ENCODE peak calls at places on chromosome 12, in ten cellular contexts. R, Z, V, S, O, C, X, U, F and N are unnamed samples.

GRCh38 chr12:70664463-70664862 is 27.2 kb upstream of the PTPRB start:
- DNase-seq in R (no peak), Z (no peak), V (no peak), S (no peak), O (no peak), C (no peak), X (peak; percentile 82), U (no peak), F (no peak), N (no peak)

GRCh38 chr12:105983622-105984325 is 155.0 kb downstream of the NUAK1 start:
- DNase-seq in R (no peak), Z (no peak), V (no peak), S (no peak), O (no peak), C (peak; percentile 85), X (peak; percentile 97), U (no peak), F (no peak), N (no peak)

GRCh38 chr12:39905152-39905551 is 200.7 kb downstream of the SLC2A13 start:
- DNase-seq in R (no peak), Z (peak; percentile 37), V (peak; percentile 48), S (no peak), O (no peak), C (no peak), X (peak; percentile 64), U (no peak), F (no peak), N (no peak)

GRCh38 chr12:131604146-131604844 is 106.6 kb upstream of the SFSWAP start:
- DNase-seq in R (no peak), Z (no peak), V (no peak), S (no peak), O (no peak), C (no peak), X (no peak), U (no peak), F (peak; percentile 17), N (peak; percentile 53)

GRCh38 chr12:66903782-66904396 is 225.0 kb upstream of the GRIP1 start:
- DNase-seq in R (no peak), Z (no peak), V (no peak), S (no peak), O (no peak), C (no peak), X (no peak), U (no peak), F (no peak), N (no peak)

GRCh38 chr12:104571328-104571727 is 114.6 kb downstream of the CHST11 start:
- DNase-seq in R (no peak), Z (no peak), V (no peak), S (no peak), O (no peak), C (no peak), X (no peak), U (no peak), F (no peak), N (peak; percentile 32)

GRCh38 chr12:128801879-128802391 is 21.8 kb downstream of the SLC15A4 start:
- DNase-seq in R (no peak), Z (no peak), V (no peak), S (no peak), O (no peak), C (no peak), X (peak; percentile 80), U (no peak), F (no peak), N (no peak)

GRCh38 chr12:46354111-46354798 is 18.3 kb downstream of the SLC38A2 start:
- DNase-seq in R (no peak), Z (no peak), V (no peak), S (no peak), O (no peak), C (no peak), X (no peak), U (no peak), F (no peak), N (no peak)

GRCh38 chr12:50222275-50222783 is 55.2 kb upstream of the CERS5 start:
- DNase-seq in R (no peak), Z (no peak), V (peak; percentile 75), S (peak; percentile 35), O (no peak), C (peak; percentile 87), X (peak; percentile 91), U (no peak), F (no peak), N (peak; percentile 50)

GRCh38 chr12:71312767-71313375 is 126.7 kb upstream of the LGR5 start:
- DNase-seq in R (no peak), Z (no peak), V (no peak), S (no peak), O (no peak), C (no peak), X (peak; percentile 55), U (no peak), F (no peak), N (no peak)

GRCh38 chr12:115354007-115354452 is 670.1 kb upstream of the TBX3 start:
- DNase-seq in R (no peak), Z (peak; percentile 27), V (peak; percentile 17), S (no peak), O (no peak), C (peak; percentile 97), X (peak; percentile 96), U (no peak), F (no peak), N (peak; percentile 15)

DNA sequence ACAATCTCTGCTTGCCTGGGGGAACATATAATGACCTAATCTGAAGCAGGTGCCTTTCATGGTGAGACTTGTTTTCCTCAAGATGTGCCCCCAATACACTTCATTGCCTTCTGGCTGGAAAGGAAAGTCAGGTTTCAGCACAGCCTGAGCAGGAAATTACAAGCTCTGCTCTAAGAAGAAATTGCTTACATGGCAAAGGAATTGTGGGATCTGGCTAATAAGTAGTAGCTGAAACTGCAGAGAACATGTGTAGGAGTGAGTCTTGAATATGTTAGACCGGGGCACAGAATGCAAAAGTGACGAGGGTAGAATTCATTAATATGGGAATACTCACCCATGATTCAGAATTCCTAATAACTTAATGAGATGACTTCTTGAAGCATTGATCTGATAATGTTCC is 6.3 kb upstream of the CFAP54 start:
- DNase-seq in R (no peak), Z (no peak), V (no peak), S (no peak), O (no peak), C (no peak), X (no peak), U (no peak), F (no peak), N (no peak)
- TF ChIP-seq CTCF in R (no peak), Z (no peak), V (no peak), S (no peak), O (no peak), C (no peak), X (no peak), U (no peak), F (no peak), N (no peak)

GRCh38 chr12:6752931-6753771 is at the start of gene MLF2:
- DNase-seq in R (peak; percentile 99), Z (peak; percentile 99), V (peak; percentile 98), S (peak; percentile 99), O (peak; percentile 99), C (peak; percentile 98), X (peak; percentile 99), U (peak; percentile 98), F (peak; percentile 93), N (peak; percentile 99)

GRCh38 chr12:6752181-6752930 is 585 bp downstream of the MLF2 start:
- DNase-seq in R (peak; percentile 71), Z (no peak), V (peak; percentile 57), S (peak; percentile 38), O (no peak), C (peak; percentile 51), X (peak; percentile 60), U (no peak), F (no peak), N (peak; percentile 48)

GRCh38 chr12:6751767-6752166 is 1.2 kb downstream of the MLF2 start:
- DNase-seq in R (no peak), Z (no peak), V (no peak), S (no peak), O (no peak), C (no peak), X (no peak), U (no peak), F (no peak), N (no peak)

GRCh38 chr12:6754406-6754805 is 1.5 kb upstream of the MLF2 start:
- DNase-seq in R (no peak), Z (no peak), V (no peak), S (no peak), O (no peak), C (no peak), X (no peak), U (no peak), F (no peak), N (no peak)

GRCh38 chr12:6753772-6754356 is 923 bp upstream of the MLF2 start:
- DNase-seq in R (no peak), Z (no peak), V (peak; percentile 55), S (no peak), O (no peak), C (no peak), X (no peak), U (no peak), F (no peak), N (no peak)
- TF ChIP-seq CTCF in R (no peak), Z (no peak), V (peak; percentile 25), S (no peak), O (no peak), C (no peak), X (no peak), U (no peak), F (no peak), N (no peak)

GRCh38 chr12:56189336-56189917 is at the start of gene SMARCC2:
- DNase-seq in R (peak; percentile 92), Z (peak; percentile 94), V (peak; percentile 91), S (peak; percentile 95), O (peak; percentile 96), C (peak; percentile 78), X (peak; percentile 75), U (peak; percentile 96), F (peak; percentile 79), N (peak; percentile 95)
- TF ChIP-seq CTCF in R (peak; percentile 73), Z (peak; percentile 83), V (peak; percentile 64), S (peak; percentile 86), O (peak; percentile 70), C (peak; percentile 74), X (peak; percentile 53), U (peak; percentile 94), F (peak; percentile 61), N (peak; percentile 88)

GRCh38 chr12:3311491-3312103 is 179.4 kb upstream of the PRMT8 start:
- DNase-seq in R (no peak), Z (no peak), V (no peak), S (no peak), O (no peak), C (no peak), X (no peak), U (no peak), F (no peak), N (no peak)

GRCh38 chr12:3313066-3313465 is 177.9 kb upstream of the PRMT8 start:
- DNase-seq in R (no peak), Z (no peak), V (no peak), S (no peak), O (no peak), C (peak; percentile 40), X (peak; percentile 86), U (no peak), F (no peak), N (no peak)

GRCh38 chr12:3315201-3315661 is 175.8 kb upstream of the PRMT8 start:
- DNase-seq in R (peak; percentile 82), Z (peak; percentile 34), V (peak; percentile 73), S (no peak), O (no peak), C (no peak), X (peak; percentile 78), U (peak; percentile 69), F (no peak), N (no peak)

GRCh38 chr12:3314306-3314663 is 176.7 kb upstream of the PRMT8 start:
- DNase-seq in R (no peak), Z (no peak), V (no peak), S (no peak), O (no peak), C (no peak), X (no peak), U (no peak), F (no peak), N (no peak)

GRCh38 chr12:3313655-3314305 is 177.2 kb upstream of the PRMT8 start:
- DNase-seq in R (no peak), Z (no peak), V (peak; percentile 69), S (peak; percentile 50), O (no peak), C (no peak), X (no peak), U (peak; percentile 54), F (no peak), N (peak; percentile 57)
- TF ChIP-seq CTCF in R (no peak), Z (no peak), V (peak; percentile 28), S (peak; percentile 58), O (no peak), C (peak; percentile 66), X (peak; percentile 39), U (peak; percentile 28), F (no peak), N (peak; percentile 32)